ENCODE peak calls at places on chromosomes 3 and 15, in five cellular contexts. A is H9, B is fibroblast of lung, V is neuronal stem cell, M is HCT116. Y is an unnamed sample.
A peak's percentile ranks its signal among the peaks of the same experiment; 100 is the strongest.

GRCh38 chr3:124650798-124651197 is 79.5 kb upstream of the UMPS start:
- DNase-seq in V (no peak), A (no peak), B (no peak), M (no peak), Y (no peak)

GRCh38 chr3:47315069-47315647 is 32.4 kb downstream of the KLHL18 start:
- DNase-seq in A (no peak), M (no peak), B (no peak), V (no peak), Y (peak; percentile 5)

GRCh38 chr3:58237940-58238681 is 519 bp downstream of the ABHD6 start:
- DNase-seq in A (peak; percentile 47), M (no peak), B (no peak), V (peak; percentile 29), Y (peak; percentile 70)

GRCh38 chr3:39000008-39000450 is 51.7 kb downstream of the SCN11A start:
- DNase-seq in V (peak; percentile 39), A (peak; percentile 39), B (peak; percentile 58), M (peak; percentile 80), Y (peak; percentile 83)

GRCh38 chr3:53675022-53675697 is 171.1 kb downstream of the CHDH start:
- DNase-seq in A (no peak), B (no peak), M (no peak), V (no peak), Y (no peak)

GRCh38 chr3:197463279-197463678 is 92.5 kb downstream of the BDH1 start:
- DNase-seq in B (peak; percentile 78), V (no peak), M (no peak), A (no peak), Y (peak; percentile 55)

GRCh38 chr15:60840306-60840702 is 361.4 kb upstream of the ICE2 start:
- DNase-seq in B (peak; percentile 38), M (no peak), A (peak; percentile 37), V (no peak), Y (peak; percentile 77)

GRCh38 chr3:37526511-37526910 is 335.2 kb upstream of the CTDSPL start:
- DNase-seq in M (no peak), A (no peak), B (peak; percentile 81), V (no peak), Y (peak; percentile 75)

GRCh38 chr3:31440878-31441277 is 91.8 kb upstream of the STT3B start:
- DNase-seq in A (no peak), V (no peak), M (no peak), B (no peak), Y (no peak)

GRCh38 chr3:46934508-46935167 is 41.9 kb downstream of the CCDC12 start:
- DNase-seq in A (no peak), V (no peak), B (no peak), M (no peak), Y (peak; percentile 86)

GRCh38 chr15:70269331-70269911 is 171.7 kb upstream of the TLE3 start:
- DNase-seq in A (no peak), V (no peak), M (no peak), B (no peak), Y (no peak)

GRCh38 chr15:85168642-85169173 is 187.1 kb downstream of the PDE8A start:
- DNase-seq in M (peak; percentile 18), B (peak; percentile 9), A (peak; percentile 96), V (peak; percentile 18), Y (peak; percentile 32)
- H2AFZ ChIP-seq in M (no peak overlapping the region), B (no peak overlapping the region), A (peak overlapping the region; percentile 78), V (peak overlapping the region; percentile 59), Y (no peak overlapping the region)

DNA sequence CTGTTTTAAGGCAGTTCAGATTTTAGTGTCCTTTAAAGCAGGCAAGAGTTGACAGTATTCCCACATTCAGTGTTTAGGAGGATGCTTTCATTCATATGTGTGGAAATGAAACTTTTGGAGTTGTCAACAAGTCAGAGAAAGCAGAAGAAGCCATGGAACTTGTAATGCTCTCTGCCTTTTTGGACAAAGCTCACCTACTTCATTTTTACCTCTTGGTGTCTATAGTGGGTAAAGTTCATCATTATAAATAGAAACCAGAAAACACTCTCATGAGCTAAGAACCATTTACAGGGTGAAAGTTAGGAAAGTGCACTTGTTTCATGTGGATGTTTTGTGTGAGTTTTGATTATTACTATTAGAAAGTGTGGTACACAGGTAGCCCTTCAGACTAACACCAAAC is 9.2 kb upstream of the NFKBIZ start:
- DNase-seq in V (no peak), M (no peak), B (no peak), A (no peak), Y (no peak)
- H3K4me1 ChIP-seq in V (peaks cover 2% of the 10 kb centered on the region), M (peaks cover 3% of the 10 kb centered on the region), B (no peaks in the 10 kb centered on the region), A (peaks cover 5% of the 10 kb centered on the region), Y (peaks cover 13% of the 10 kb centered on the region)

GRCh38 chr15:58332676-58333400 is 99.0 kb upstream of the LIPC start:
- DNase-seq in M (no peak), V (no peak), B (peak; percentile 54), A (no peak), Y (peak; percentile 77)

GRCh38 chr15:58330836-58331561 is 100.8 kb upstream of the LIPC start:
- DNase-seq in M (no peak), B (no peak), A (no peak), V (no peak), Y (peak; percentile 34)

GRCh38 chr15:58331903-58332675 is 99.7 kb upstream of the LIPC start:
- DNase-seq in V (peak; percentile 40), A (peak; percentile 79), B (peak; percentile 100), M (peak; percentile 93), Y (peak; percentile 98)

GRCh38 chr15:58330468-58330793 is 101.4 kb upstream of the LIPC start:
- DNase-seq in A (no peak), V (no peak), B (no peak), M (no peak), Y (no peak)

DNA sequence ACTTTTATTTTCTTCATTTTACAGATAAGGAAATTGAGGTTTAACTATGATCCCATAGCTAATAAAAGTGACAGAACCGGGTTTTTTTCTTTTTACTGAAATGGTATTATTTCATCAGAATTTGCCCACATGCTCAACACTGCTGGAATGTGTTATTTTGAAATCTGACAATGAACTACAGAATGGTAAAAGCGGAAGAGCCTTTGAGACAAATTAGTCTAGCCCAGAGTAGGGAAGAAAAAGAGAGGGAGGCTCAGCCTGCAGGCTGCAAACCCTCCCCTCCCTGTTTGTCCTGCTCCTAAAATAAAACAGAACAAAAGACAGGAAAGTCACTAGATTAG is 100.3 kb upstream of the LIPC start:
- DNase-seq in B (no peak), M (no peak), V (no peak), A (no peak), Y (peak; percentile 83)
- H2AFZ ChIP-seq in B (no peak overlapping the region), M (peak overlapping the region; percentile 20), V (peak overlapping the region; percentile 77), A (no peak overlapping the region), Y (peak overlapping the region; percentile 53)

GRCh38 chr3:129278970-129279906 is 568 bp downstream of the HMCES start:
- DNase-seq in B (peak; percentile 81), M (peak; percentile 10), A (peak; percentile 76), V (peak; percentile 31), Y (peak; percentile 80)
- H3K4me1 ChIP-seq in B (peaks cover 8% of the 10 kb centered on the region), M (peaks cover 10% of the 10 kb centered on the region), A (peaks cover 4% of the 10 kb centered on the region), V (peaks cover 7% of the 10 kb centered on the region), Y (peaks cover 31% of the 10 kb centered on the region)

GRCh38 chr3:184770541-184770940 is 41.4 kb upstream of the VPS8 start:
- DNase-seq in B (no peak), V (no peak), M (no peak), A (no peak), Y (no peak)

GRCh38 chr3:184772667-184773272 is 39.2 kb upstream of the VPS8 start:
- DNase-seq in V (no peak), B (no peak), A (no peak), M (no peak), Y (no peak)

GRCh38 chr3:184771748-184772147 is 40.2 kb upstream of the VPS8 start:
- DNase-seq in A (no peak), M (no peak), B (no peak), V (no peak), Y (no peak)

GRCh38 chr3:184769771-184770170 is 42.2 kb upstream of the VPS8 start:
- DNase-seq in B (no peak), M (no peak), A (no peak), V (no peak), Y (peak; percentile 57)

DNA sequence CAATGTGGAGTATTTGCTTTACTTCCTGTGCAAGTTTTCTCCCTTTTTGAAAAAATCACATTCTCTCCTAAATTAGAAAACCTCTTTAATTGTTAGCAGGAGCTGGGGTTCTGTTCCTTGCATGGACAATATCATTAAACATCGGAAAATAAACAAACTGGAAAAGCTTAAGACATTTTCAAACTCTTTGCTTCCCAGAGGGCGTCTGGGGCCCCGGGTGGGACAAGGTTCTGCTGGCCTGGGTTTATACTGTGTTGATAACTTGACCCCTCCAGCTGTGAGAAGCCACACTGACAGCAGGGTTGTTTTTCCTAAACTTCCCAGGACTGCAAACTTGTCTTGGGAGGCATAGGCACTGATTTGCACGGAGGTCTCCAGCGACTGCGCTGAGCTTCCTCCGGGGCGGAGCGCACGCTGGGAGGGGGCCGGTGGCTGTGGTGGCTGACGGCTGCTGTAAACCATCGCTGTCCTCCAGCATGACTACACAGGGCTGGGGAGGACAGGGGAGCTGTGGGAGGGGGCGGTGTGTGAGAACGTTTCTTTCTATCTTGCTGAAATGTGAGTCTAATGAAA is 40.7 kb upstream of the VPS8 start:
- DNase-seq in M (no peak), V (no peak), A (no peak), B (no peak), Y (no peak)
- H2AFZ ChIP-seq in M (no peak overlapping the region), V (peak overlapping the region; percentile 72), A (no peak overlapping the region), B (no peak overlapping the region), Y (no peak overlapping the region)

DNA sequence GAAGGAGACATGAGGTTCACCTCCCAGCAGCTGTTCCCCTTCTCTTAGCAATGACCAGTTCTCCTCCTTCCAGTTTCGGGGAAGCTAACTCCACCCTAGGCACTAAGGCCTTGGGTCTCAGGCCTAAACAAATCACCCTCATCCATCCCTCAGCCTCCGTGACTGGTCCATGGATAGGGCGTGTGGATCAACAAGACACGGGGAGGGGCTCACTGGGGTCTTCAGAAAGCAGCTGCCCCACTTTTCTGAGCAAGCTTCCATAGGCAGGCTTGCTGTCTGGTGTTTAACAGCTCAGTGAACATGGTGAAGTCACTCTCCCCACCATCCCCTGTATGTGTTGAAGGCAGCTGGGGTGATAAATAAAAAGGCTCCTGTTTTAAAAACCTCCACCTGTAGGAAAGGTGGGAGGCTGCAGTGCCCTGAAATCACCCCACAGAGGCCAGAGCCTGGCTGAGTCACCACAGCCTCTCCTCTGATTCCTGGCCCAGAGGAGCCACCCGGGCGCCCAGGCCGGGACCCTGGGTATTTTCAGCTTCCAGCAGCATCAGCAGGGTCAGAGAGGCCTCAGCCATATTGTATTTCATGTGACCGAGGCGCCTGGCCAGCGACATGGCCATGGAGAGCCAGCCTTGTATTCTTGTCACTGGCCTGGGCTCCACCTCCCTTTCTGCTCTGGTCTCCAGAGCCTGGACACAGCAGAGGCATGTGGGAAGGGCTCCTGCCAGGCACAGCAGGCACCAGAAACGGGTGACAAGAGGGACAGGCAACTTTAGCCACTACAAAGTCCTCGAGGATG is 60.3 kb upstream of the HERC1 start:
- DNase-seq in A (no peak), M (no peak), V (no peak), B (no peak), Y (no peak)
- H3K4me1 ChIP-seq in A (no peaks in the 10 kb centered on the region), M (peaks cover 13% of the 10 kb centered on the region), V (peaks cover 23% of the 10 kb centered on the region), B (peaks cover 12% of the 10 kb centered on the region), Y (peaks cover 13% of the 10 kb centered on the region)

GRCh38 chr15:63601026-63601726 is 4.0 kb downstream of the FBXL22 start:
- DNase-seq in A (no peak), V (peak; percentile 27), M (no peak), B (peak; percentile 57), Y (peak; percentile 70)
- H2AFZ ChIP-seq in A (no peak overlapping the region), V (peak overlapping the region; percentile 78), M (no peak overlapping the region), B (peak overlapping the region; percentile 89), Y (peak overlapping the region; percentile 85)

GRCh38 chr3:132900479-132900878 is 137.7 kb upstream of the TMEM108 start:
- DNase-seq in M (no peak), V (no peak), B (no peak), A (no peak), Y (no peak)
- H3K4me1 ChIP-seq in M (no peaks in the 10 kb centered on the region), V (no peaks in the 10 kb centered on the region), B (no peaks in the 10 kb centered on the region), A (no peaks in the 10 kb centered on the region), Y (no peaks in the 10 kb centered on the region)

Y was measured in GM23248.